ENCODE peak calls at places on chromosomes 7 and 10, in nine cellular contexts. One of them, this sample, is unnamed.

GRCh38 chr10:18659784-18660561 is 742 bp downstream of the ARL5B start:
- DNase-seq in H4: peak
- DNase-seq in stimulated activated CD8-positive, alpha-beta memory T cell treated with anti-CD3 and anti-CD28 coated beads, Interleukin-4, amount 100 ng/mL, for 4 hours: no peak
- DNase-seq in myocyte: no peak
- DNase-seq in B cell: peak
- DNase-seq in GM04503: no peak
- DNase-seq in OCI-M1: peak
- DNase-seq in T follicular helper cell: no peak
- DNase-seq in T-helper 17 cell: no peak
- DNase-seq in this sample: no peak

GRCh38 chr10:97138174-97138573 is 47.6 kb downstream of the SLIT1 start:
- DNase-seq in stimulated activated CD8-positive, alpha-beta memory T cell treated with anti-CD3 and anti-CD28 coated beads, Interleukin-4, amount 100 ng/mL, for 4 hours: no peak
- DNase-seq in T follicular helper cell: no peak
- DNase-seq in myocyte: peak
- DNase-seq in B cell: no peak
- DNase-seq in GM04503: no peak
- DNase-seq in H4: no peak
- DNase-seq in T-helper 17 cell: no peak
- DNase-seq in OCI-M1: no peak
- DNase-seq in this sample: no peak

GRCh38 chr7:266851-267840 is 22.8 kb upstream of the FOXL3 start:
- DNase-seq in GM04503: no peak
- DNase-seq in stimulated activated CD8-positive, alpha-beta memory T cell treated with anti-CD3 and anti-CD28 coated beads, Interleukin-4, amount 100 ng/mL, for 4 hours: no peak
- DNase-seq in H4: no peak
- DNase-seq in B cell: no peak
- DNase-seq in T follicular helper cell: no peak
- DNase-seq in T-helper 17 cell: no peak
- DNase-seq in myocyte: no peak
- DNase-seq in OCI-M1: no peak
- DNase-seq in this sample: no peak

GRCh38 chr10:79182122-79182521 is 113.4 kb downstream of the ZMIZ1 start:
- DNase-seq in T follicular helper cell: no peak
- DNase-seq in stimulated activated CD8-positive, alpha-beta memory T cell treated with anti-CD3 and anti-CD28 coated beads, Interleukin-4, amount 100 ng/mL, for 4 hours: no peak
- DNase-seq in myocyte: no peak
- DNase-seq in GM04503: no peak
- DNase-seq in OCI-M1: no peak
- DNase-seq in T-helper 17 cell: no peak
- DNase-seq in H4: no peak
- DNase-seq in B cell: no peak
- DNase-seq in this sample: no peak

GRCh38 chr10:76285012-76285411 is 853.6 kb downstream of the LRMDA start:
- DNase-seq in B cell: no peak
- DNase-seq in H4: peak
- DNase-seq in GM04503: peak
- DNase-seq in T-helper 17 cell: no peak
- DNase-seq in T follicular helper cell: no peak
- DNase-seq in stimulated activated CD8-positive, alpha-beta memory T cell treated with anti-CD3 and anti-CD28 coated beads, Interleukin-4, amount 100 ng/mL, for 4 hours: no peak
- DNase-seq in myocyte: no peak
- DNase-seq in OCI-M1: no peak
- DNase-seq in this sample: peak

GRCh38 chr10:71268751-71269150 is 50.3 kb upstream of the SLC29A3 start:
- DNase-seq in H4: no peak
- DNase-seq in stimulated activated CD8-positive, alpha-beta memory T cell treated with anti-CD3 and anti-CD28 coated beads, Interleukin-4, amount 100 ng/mL, for 4 hours: no peak
- DNase-seq in B cell: no peak
- DNase-seq in T-helper 17 cell: no peak
- DNase-seq in GM04503: no peak
- DNase-seq in myocyte: no peak
- DNase-seq in T follicular helper cell: no peak
- DNase-seq in OCI-M1: no peak
- DNase-seq in this sample: no peak

GRCh38 chr10:21431799-21432198 is 93.7 kb downstream of the SKIDA1 start:
- DNase-seq in GM04503: no peak
- DNase-seq in OCI-M1: no peak
- DNase-seq in T follicular helper cell: no peak
- DNase-seq in stimulated activated CD8-positive, alpha-beta memory T cell treated with anti-CD3 and anti-CD28 coated beads, Interleukin-4, amount 100 ng/mL, for 4 hours: no peak
- DNase-seq in myocyte: no peak
- DNase-seq in B cell: no peak
- DNase-seq in H4: no peak
- DNase-seq in T-helper 17 cell: no peak
- DNase-seq in this sample: no peak

GRCh38 chr10:124020871-124021823 is 72.3 kb downstream of the CHST15 start:
- DNase-seq in B cell: no peak
- DNase-seq in stimulated activated CD8-positive, alpha-beta memory T cell treated with anti-CD3 and anti-CD28 coated beads, Interleukin-4, amount 100 ng/mL, for 4 hours: no peak
- DNase-seq in T follicular helper cell: no peak
- DNase-seq in GM04503: no peak
- DNase-seq in myocyte: no peak
- DNase-seq in OCI-M1: no peak
- DNase-seq in H4: no peak
- DNase-seq in T-helper 17 cell: no peak
- DNase-seq in this sample: no peak

GRCh38 chr7:108408294-108409004 is 47.8 kb downstream of the NRCAM start:
- DNase-seq in GM04503: no peak
- DNase-seq in T-helper 17 cell: no peak
- DNase-seq in B cell: no peak
- DNase-seq in OCI-M1: no peak
- DNase-seq in T follicular helper cell: no peak
- DNase-seq in H4: no peak
- DNase-seq in stimulated activated CD8-positive, alpha-beta memory T cell treated with anti-CD3 and anti-CD28 coated beads, Interleukin-4, amount 100 ng/mL, for 4 hours: no peak
- DNase-seq in myocyte: no peak
- DNase-seq in this sample: no peak